ENCODE peak calls at places on chromosomes 16 and 17, in nine cellular contexts. One of them, this sample, is unnamed.

GRCh38 chr16:309476-309875 is 26.5 kb downstream of the PDIA2 start:
- DNase-seq in mammary epithelial cell: no peak
- DNase-seq in breast epithelium: no peak
- DNase-seq in mesendoderm: peak; percentile 53
- DNase-seq in ascending aorta: no peak
- DNase-seq in foreskin keratinocyte: no peak
- DNase-seq in PC-3: no peak
- DNase-seq in HAP-1: no peak
- DNase-seq in CD8-positive, alpha-beta memory T cell: no peak
- DNase-seq in this sample: no peak

GRCh38 chr16:833411-833810 is 32.9 kb upstream of the GNG13 start:
- DNase-seq in HAP-1: no peak
- DNase-seq in mammary epithelial cell: no peak
- DNase-seq in PC-3: no peak
- DNase-seq in mesendoderm: no peak
- DNase-seq in ascending aorta: no peak
- DNase-seq in CD8-positive, alpha-beta memory T cell: no peak
- DNase-seq in breast epithelium: no peak
- DNase-seq in foreskin keratinocyte: no peak
- DNase-seq in this sample: no peak

GRCh38 chr17:72151565-72152391 is 31.0 kb downstream of the SOX9 start:
- DNase-seq in PC-3: peak; percentile 97
- DNase-seq in mammary epithelial cell: peak; percentile 40
- DNase-seq in HAP-1: no peak
- DNase-seq in foreskin keratinocyte: no peak
- DNase-seq in breast epithelium: peak; percentile 79
- DNase-seq in ascending aorta: no peak
- DNase-seq in CD8-positive, alpha-beta memory T cell: no peak
- DNase-seq in mesendoderm: peak; percentile 89
- DNase-seq in this sample: peak; percentile 89

GRCh38 chr17:12510535-12510934 is 155.2 kb upstream of the MYOCD start:
- DNase-seq in foreskin keratinocyte: no peak
- DNase-seq in mammary epithelial cell: no peak
- DNase-seq in HAP-1: no peak
- DNase-seq in CD8-positive, alpha-beta memory T cell: no peak
- DNase-seq in breast epithelium: no peak
- DNase-seq in ascending aorta: no peak
- DNase-seq in PC-3: peak; percentile 25
- DNase-seq in mesendoderm: no peak
- DNase-seq in this sample: peak; percentile 49

GRCh38 chr17:31571124-31571892 is 179.8 kb downstream of the RAB11FIP4 start:
- DNase-seq in mesendoderm: no peak
- DNase-seq in mammary epithelial cell: peak; percentile 68
- DNase-seq in ascending aorta: no peak
- DNase-seq in breast epithelium: peak; percentile 68
- DNase-seq in PC-3: peak; percentile 18
- DNase-seq in CD8-positive, alpha-beta memory T cell: no peak
- DNase-seq in HAP-1: no peak
- DNase-seq in foreskin keratinocyte: no peak
- DNase-seq in this sample: peak; percentile 100

GRCh38 chr17:46020023-46020735 is 21.1 kb downstream of the STH start:
- DNase-seq in mesendoderm: no peak
- DNase-seq in mammary epithelial cell: no peak
- DNase-seq in CD8-positive, alpha-beta memory T cell: peak; percentile 86
- DNase-seq in PC-3: no peak
- DNase-seq in breast epithelium: no peak
- DNase-seq in HAP-1: no peak
- DNase-seq in foreskin keratinocyte: no peak
- DNase-seq in ascending aorta: no peak
- DNase-seq in this sample: no peak

GRCh38 chr17:65697661-65698060 is 136.2 kb upstream of the AXIN2 start:
- DNase-seq in PC-3: peak; percentile 77
- DNase-seq in HAP-1: peak; percentile 85
- DNase-seq in foreskin keratinocyte: no peak
- DNase-seq in breast epithelium: no peak
- DNase-seq in ascending aorta: no peak
- DNase-seq in CD8-positive, alpha-beta memory T cell: no peak
- DNase-seq in mesendoderm: no peak
- DNase-seq in mammary epithelial cell: no peak
- DNase-seq in this sample: no peak

GRCh38 chr16:76749780-76750375 is 441.1 kb upstream of the MON1B start:
- DNase-seq in PC-3: peak; percentile 64
- DNase-seq in foreskin keratinocyte: no peak
- DNase-seq in ascending aorta: no peak
- DNase-seq in mammary epithelial cell: no peak
- DNase-seq in mesendoderm: no peak
- DNase-seq in breast epithelium: no peak
- DNase-seq in HAP-1: no peak
- DNase-seq in CD8-positive, alpha-beta memory T cell: no peak
- DNase-seq in this sample: no peak

GRCh38 chr16:71542377-71542776 is 16.2 kb downstream of the CHST4 start:
- DNase-seq in mammary epithelial cell: peak; percentile 42
- DNase-seq in mesendoderm: peak; percentile 82
- DNase-seq in HAP-1: peak; percentile 19
- DNase-seq in CD8-positive, alpha-beta memory T cell: peak; percentile 65
- DNase-seq in ascending aorta: no peak
- DNase-seq in foreskin keratinocyte: no peak
- DNase-seq in breast epithelium: no peak
- DNase-seq in PC-3: peak; percentile 6
- DNase-seq in this sample: no peak

GRCh38 chr16:54985156-54985555 is 54.5 kb downstream of the IRX5 start:
- DNase-seq in foreskin keratinocyte: no peak
- DNase-seq in ascending aorta: no peak
- DNase-seq in breast epithelium: no peak
- DNase-seq in PC-3: no peak
- DNase-seq in mammary epithelial cell: no peak
- DNase-seq in HAP-1: no peak
- DNase-seq in mesendoderm: no peak
- DNase-seq in CD8-positive, alpha-beta memory T cell: no peak
- DNase-seq in this sample: no peak

GRCh38 chr16:30148101-30148500 is 25.1 kb upstream of the MAPK3 start:
- DNase-seq in mammary epithelial cell: no peak
- DNase-seq in ascending aorta: no peak
- DNase-seq in mesendoderm: no peak
- DNase-seq in HAP-1: no peak
- DNase-seq in PC-3: no peak
- DNase-seq in breast epithelium: no peak
- DNase-seq in foreskin keratinocyte: no peak
- DNase-seq in CD8-positive, alpha-beta memory T cell: no peak
- DNase-seq in this sample: no peak
- H3K4me1 ChIP-seq in mammary epithelial cell: no peaks in the 10 kb centered on the region
- H3K4me1 ChIP-seq in ascending aorta: no peaks in the 10 kb centered on the region
- H3K4me1 ChIP-seq in mesendoderm: no peaks in the 10 kb centered on the region
- H3K4me1 ChIP-seq in HAP-1: no peaks in the 10 kb centered on the region
- H3K4me1 ChIP-seq in PC-3: no peaks in the 10 kb centered on the region
- H3K4me1 ChIP-seq in breast epithelium: no peaks in the 10 kb centered on the region
- H3K4me1 ChIP-seq in foreskin keratinocyte: no peaks in the 10 kb centered on the region
- H3K4me1 ChIP-seq in CD8-positive, alpha-beta memory T cell: peaks cover 4% of the 10 kb centered on the region
- H3K4me1 ChIP-seq in this sample: no peaks in the 10 kb centered on the region

GRCh38 chr16:12330977-12331376 is 354.4 kb downstream of the SNX29 start:
- DNase-seq in mammary epithelial cell: no peak
- DNase-seq in HAP-1: no peak
- DNase-seq in PC-3: no peak
- DNase-seq in foreskin keratinocyte: no peak
- DNase-seq in mesendoderm: no peak
- DNase-seq in CD8-positive, alpha-beta memory T cell: no peak
- DNase-seq in ascending aorta: no peak
- DNase-seq in breast epithelium: no peak
- DNase-seq in this sample: no peak
- H3K4me1 ChIP-seq in mammary epithelial cell: no peaks in the 10 kb centered on the region
- H3K4me1 ChIP-seq in HAP-1: no peaks in the 10 kb centered on the region
- H3K4me1 ChIP-seq in PC-3: no peaks in the 10 kb centered on the region
- H3K4me1 ChIP-seq in foreskin keratinocyte: no peaks in the 10 kb centered on the region
- H3K4me1 ChIP-seq in mesendoderm: no peaks in the 10 kb centered on the region
- H3K4me1 ChIP-seq in CD8-positive, alpha-beta memory T cell: no peaks in the 10 kb centered on the region
- H3K4me1 ChIP-seq in ascending aorta: peaks cover 10% of the 10 kb centered on the region
- H3K4me1 ChIP-seq in breast epithelium: no peaks in the 10 kb centered on the region
- H3K4me1 ChIP-seq in this sample: no peaks in the 10 kb centered on the region

DNA sequence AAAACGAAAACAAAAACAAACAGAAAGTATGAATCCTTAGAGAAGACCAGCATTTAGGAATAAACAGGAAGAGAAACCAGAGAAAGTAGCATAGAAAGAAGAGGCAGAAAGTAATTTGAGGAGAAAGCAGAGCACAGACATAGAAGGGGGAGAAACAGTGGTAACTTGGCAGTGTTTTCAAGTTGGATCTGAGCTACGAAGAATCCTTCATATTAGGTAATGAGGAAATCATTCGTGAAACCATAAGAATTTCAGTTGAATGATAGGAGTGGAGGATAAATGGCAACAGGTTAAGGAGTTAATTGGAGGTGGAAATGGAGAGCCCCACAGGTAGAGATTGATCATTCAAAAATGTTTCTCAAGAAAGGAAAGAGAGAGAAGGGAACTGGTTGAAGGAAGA is 9.6 kb upstream of the CCL2 start:
- DNase-seq in CD8-positive, alpha-beta memory T cell: no peak
- DNase-seq in breast epithelium: no peak
- DNase-seq in foreskin keratinocyte: no peak
- DNase-seq in PC-3: no peak
- DNase-seq in mesendoderm: no peak
- DNase-seq in HAP-1: no peak
- DNase-seq in mammary epithelial cell: no peak
- DNase-seq in ascending aorta: no peak
- DNase-seq in this sample: peak; percentile 61
- H3K4me1 ChIP-seq in CD8-positive, alpha-beta memory T cell: no peaks in the 10 kb centered on the region
- H3K4me1 ChIP-seq in breast epithelium: no peaks in the 10 kb centered on the region
- H3K4me1 ChIP-seq in foreskin keratinocyte: no peaks in the 10 kb centered on the region
- H3K4me1 ChIP-seq in PC-3: no peaks in the 10 kb centered on the region
- H3K4me1 ChIP-seq in mesendoderm: peaks cover under 1% of the 10 kb centered on the region
- H3K4me1 ChIP-seq in HAP-1: no peaks in the 10 kb centered on the region
- H3K4me1 ChIP-seq in mammary epithelial cell: no peaks in the 10 kb centered on the region
- H3K4me1 ChIP-seq in ascending aorta: peaks cover 33% of the 10 kb centered on the region
- H3K4me1 ChIP-seq in this sample: peaks cover 36% of the 10 kb centered on the region

DNA sequence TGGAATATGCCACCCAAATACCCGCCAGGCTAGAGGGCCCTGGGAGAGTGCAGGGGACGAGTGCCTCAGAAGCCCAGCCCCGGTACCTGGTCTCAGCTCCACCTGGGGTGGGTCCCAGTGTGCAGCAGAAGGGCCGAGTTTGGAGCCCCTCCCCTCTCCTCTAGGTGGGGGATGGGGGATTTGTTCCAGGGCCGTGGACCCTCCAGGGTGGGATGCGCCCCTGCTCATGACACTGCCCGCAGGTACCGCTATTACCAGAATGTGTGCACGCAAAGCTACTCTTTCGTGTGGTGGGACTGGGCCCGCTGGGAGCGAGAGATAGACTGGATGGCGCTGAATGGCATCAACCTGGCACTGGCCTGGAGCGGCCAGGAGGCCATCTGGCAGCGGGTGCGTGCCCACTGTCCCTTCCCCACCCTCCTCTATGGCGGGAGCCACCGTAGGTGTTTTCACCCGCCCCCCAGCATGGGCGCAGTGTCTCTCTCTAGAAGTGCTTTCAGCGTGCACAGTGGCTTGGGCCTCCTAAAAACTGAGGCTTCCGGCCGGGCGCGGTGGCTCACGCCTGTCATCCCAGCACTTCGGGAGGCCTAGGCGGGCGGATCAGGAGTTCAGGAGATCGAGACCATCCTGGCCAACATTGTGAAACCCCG is 1.2 kb downstream of the NAGLU start:
- DNase-seq in foreskin keratinocyte: no peak
- DNase-seq in mammary epithelial cell: no peak
- DNase-seq in CD8-positive, alpha-beta memory T cell: no peak
- DNase-seq in breast epithelium: no peak
- DNase-seq in ascending aorta: no peak
- DNase-seq in HAP-1: no peak
- DNase-seq in PC-3: no peak
- DNase-seq in mesendoderm: no peak
- DNase-seq in this sample: no peak
- H3K4me1 ChIP-seq in foreskin keratinocyte: peaks cover 2% of the 10 kb centered on the region
- H3K4me1 ChIP-seq in mammary epithelial cell: peaks cover 22% of the 10 kb centered on the region
- H3K4me1 ChIP-seq in CD8-positive, alpha-beta memory T cell: peaks cover 32% of the 10 kb centered on the region
- H3K4me1 ChIP-seq in breast epithelium: no peaks in the 10 kb centered on the region
- H3K4me1 ChIP-seq in ascending aorta: peaks cover 15% of the 10 kb centered on the region
- H3K4me1 ChIP-seq in HAP-1: peaks cover 16% of the 10 kb centered on the region
- H3K4me1 ChIP-seq in PC-3: peaks cover 23% of the 10 kb centered on the region
- H3K4me1 ChIP-seq in mesendoderm: peaks cover 3% of the 10 kb centered on the region
- H3K4me1 ChIP-seq in this sample: peaks cover 11% of the 10 kb centered on the region

DNA sequence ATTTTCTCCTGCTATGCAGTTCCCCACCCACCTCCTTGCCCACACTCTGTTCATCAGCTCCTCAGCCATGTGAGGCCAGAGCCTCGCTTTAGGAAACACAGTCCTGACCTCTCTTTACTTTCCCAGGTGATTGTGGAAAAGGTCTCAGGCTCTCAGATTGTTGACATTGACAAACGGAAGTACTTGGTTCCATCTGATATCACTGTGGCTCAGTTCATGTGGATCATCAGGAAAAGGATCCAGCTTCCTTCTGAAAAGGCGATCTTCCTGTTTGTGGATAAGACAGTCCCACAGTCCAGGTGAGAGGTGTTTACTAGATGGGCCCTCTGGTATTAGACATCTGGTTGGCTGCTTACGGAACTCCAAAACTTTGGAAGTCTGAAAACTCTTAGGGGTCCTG is 1.7 kb downstream of the GABARAPL2 start:
- DNase-seq in mesendoderm: no peak
- DNase-seq in mammary epithelial cell: no peak
- DNase-seq in HAP-1: no peak
- DNase-seq in CD8-positive, alpha-beta memory T cell: no peak
- DNase-seq in foreskin keratinocyte: no peak
- DNase-seq in PC-3: no peak
- DNase-seq in breast epithelium: no peak
- DNase-seq in ascending aorta: no peak
- DNase-seq in this sample: no peak
- H3K4me1 ChIP-seq in mesendoderm: no peaks in the 10 kb centered on the region
- H3K4me1 ChIP-seq in mammary epithelial cell: peaks cover 11% of the 10 kb centered on the region
- H3K4me1 ChIP-seq in HAP-1: peaks cover 13% of the 10 kb centered on the region
- H3K4me1 ChIP-seq in CD8-positive, alpha-beta memory T cell: peaks cover 36% of the 10 kb centered on the region
- H3K4me1 ChIP-seq in foreskin keratinocyte: no peaks in the 10 kb centered on the region
- H3K4me1 ChIP-seq in PC-3: no peaks in the 10 kb centered on the region
- H3K4me1 ChIP-seq in breast epithelium: no peaks in the 10 kb centered on the region
- H3K4me1 ChIP-seq in ascending aorta: peaks cover 57% of the 10 kb centered on the region
- H3K4me1 ChIP-seq in this sample: peaks cover 11% of the 10 kb centered on the region